ENCODE peak calls at places on chromosomes 6 and 20, in ten cellular contexts. M, I, D, R, C, O, A, Z, J and L are unnamed samples.
A peak's percentile ranks its signal among the peaks of the same experiment; 100 is the strongest.

GRCh38 chr6:79203753-79204253 is 30.7 kb downstream of the HMGN3 start:
- DNase-seq in R (no peak), I (no peak), A (no peak), O (no peak), J (no peak), M (no peak), C (no peak), D (no peak), Z (no peak), L (no peak)

GRCh38 chr6:94511502-94512088 is 1065.7 kb upstream of the MANEA start:
- DNase-seq in A (no peak), I (no peak), Z (no peak), R (no peak), M (no peak), C (peak; percentile 56), J (no peak), D (no peak), O (no peak), L (no peak)

GRCh38 chr6:169959129-169960002 is 207.9 kb downstream of the ERMARD start:
- DNase-seq in I (no peak), C (peak; percentile 82), M (peak; percentile 73), D (peak; percentile 91), J (no peak), A (no peak), Z (peak; percentile 61), R (no peak), O (peak; percentile 76), L (peak; percentile 53)

GRCh38 chr6:111757342-111757741 is 115.9 kb downstream of the FYN start:
- DNase-seq in J (no peak), M (no peak), D (no peak), A (no peak), I (no peak), C (no peak), Z (no peak), R (no peak), O (no peak), L (no peak)

GRCh38 chr20:5001174-5002076 is at the start of gene SLC23A2:
- DNase-seq in A (no peak), O (no peak), M (peak; percentile 51), I (peak; percentile 66), R (no peak), D (no peak), C (peak; percentile 65), Z (peak; percentile 67), J (no peak), L (peak; percentile 61)

GRCh38 chr6:4943716-4944115 is 60.1 kb downstream of the RPP40 start:
- DNase-seq in M (no peak), D (no peak), Z (no peak), J (no peak), A (no peak), I (no peak), O (no peak), C (no peak), R (no peak), L (no peak)

GRCh38 chr6:131597448-131597847 is 24.4 kb downstream of the ARG1 start:
- DNase-seq in M (no peak), R (no peak), Z (no peak), A (peak; percentile 30), O (no peak), C (no peak), D (no peak), I (no peak), J (no peak), L (no peak)

GRCh38 chr20:63092660-63093215 is 86.0 kb upstream of the BHLHE23 start:
- DNase-seq in R (no peak), D (no peak), I (no peak), J (no peak), M (peak; percentile 6), C (peak; percentile 33), O (peak; percentile 70), A (no peak), Z (peak; percentile 12), L (no peak)

GRCh38 chr6:3746119-3746691 is 5.3 kb downstream of the PXDC1 start:
- DNase-seq in J (no peak), D (no peak), A (no peak), Z (peak; percentile 29), M (peak; percentile 16), R (peak; percentile 37), C (no peak), O (peak; percentile 76), I (no peak), L (peak; percentile 25)

GRCh38 chr20:57450419-57450818 is 59.2 kb downstream of the RBM38 start:
- DNase-seq in O (no peak), C (peak; percentile 83), D (no peak), Z (no peak), I (no peak), M (peak; percentile 52), R (peak; percentile 71), A (no peak), J (no peak), L (peak; percentile 51)

GRCh38 chr6:47438481-47439347 is 38.9 kb upstream of the CD2AP start:
- DNase-seq in J (no peak), Z (no peak), O (no peak), R (peak; percentile 51), I (no peak), A (no peak), D (no peak), M (no peak), C (peak; percentile 65), L (no peak)

GRCh38 chr6:157226026-157226639 is 97.2 kb downstream of the TMEM242 start:
- DNase-seq in I (no peak), J (no peak), A (no peak), R (no peak), Z (no peak), O (no peak), C (no peak), M (no peak), D (no peak), L (no peak)

GRCh38 chr6:123926000-123926399 is 122.3 kb downstream of the NKAIN2 start:
- DNase-seq in Z (no peak), J (no peak), I (no peak), C (no peak), O (no peak), D (no peak), M (no peak), R (no peak), A (no peak), L (no peak)

GRCh38 chr6:13445744-13446115 is 41.7 kb downstream of the GFOD1 start:
- DNase-seq in J (no peak), D (no peak), A (no peak), O (no peak), R (no peak), I (no peak), Z (no peak), M (no peak), C (no peak), L (no peak)

GRCh38 chr6:13447949-13448724 is 39.3 kb downstream of the GFOD1 start:
- DNase-seq in I (no peak), A (no peak), D (no peak), O (no peak), Z (no peak), C (no peak), R (no peak), J (no peak), M (no peak), L (no peak)

GRCh38 chr6:13444604-13445003 is 42.8 kb downstream of the GFOD1 start:
- DNase-seq in M (no peak), D (no peak), O (no peak), A (no peak), R (no peak), Z (no peak), J (no peak), C (no peak), I (no peak), L (no peak)

GRCh38 chr6:13445005-13445743 is 42.2 kb downstream of the GFOD1 start:
- DNase-seq in O (no peak), R (no peak), C (peak; percentile 91), I (no peak), J (no peak), D (no peak), A (no peak), Z (peak; percentile 77), M (peak; percentile 89), L (peak; percentile 68)

DNA sequence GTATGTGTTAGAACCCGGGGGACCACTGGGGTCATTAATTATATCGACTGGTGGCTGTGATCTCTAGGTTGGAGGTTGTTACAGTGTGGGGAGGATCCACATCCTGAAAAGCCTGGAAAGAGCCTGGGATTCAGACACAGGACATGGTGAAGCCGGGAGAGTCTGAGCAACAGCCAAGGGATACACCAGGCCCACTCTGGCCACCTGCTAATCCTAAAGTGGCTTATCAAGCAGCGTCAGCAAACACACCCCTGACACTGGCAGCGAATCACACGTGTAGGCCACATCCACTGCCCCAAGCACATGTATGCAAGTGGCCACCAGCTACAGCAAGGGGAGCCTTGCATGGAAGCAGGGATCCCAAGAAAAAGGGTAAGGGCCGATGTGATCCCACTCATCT is 41.0 kb downstream of the GFOD1 start:
- DNase-seq in Z (no peak), D (no peak), J (no peak), A (no peak), O (no peak), I (no peak), M (no peak), R (no peak), C (no peak), L (no peak)
- TF ChIP-seq EP300 in Z (no peak), D (no peak), J (no peak), A (no peak), O (no peak), I (no peak), M (no peak), R (no peak), C (no peak), L (no peak)

DNA sequence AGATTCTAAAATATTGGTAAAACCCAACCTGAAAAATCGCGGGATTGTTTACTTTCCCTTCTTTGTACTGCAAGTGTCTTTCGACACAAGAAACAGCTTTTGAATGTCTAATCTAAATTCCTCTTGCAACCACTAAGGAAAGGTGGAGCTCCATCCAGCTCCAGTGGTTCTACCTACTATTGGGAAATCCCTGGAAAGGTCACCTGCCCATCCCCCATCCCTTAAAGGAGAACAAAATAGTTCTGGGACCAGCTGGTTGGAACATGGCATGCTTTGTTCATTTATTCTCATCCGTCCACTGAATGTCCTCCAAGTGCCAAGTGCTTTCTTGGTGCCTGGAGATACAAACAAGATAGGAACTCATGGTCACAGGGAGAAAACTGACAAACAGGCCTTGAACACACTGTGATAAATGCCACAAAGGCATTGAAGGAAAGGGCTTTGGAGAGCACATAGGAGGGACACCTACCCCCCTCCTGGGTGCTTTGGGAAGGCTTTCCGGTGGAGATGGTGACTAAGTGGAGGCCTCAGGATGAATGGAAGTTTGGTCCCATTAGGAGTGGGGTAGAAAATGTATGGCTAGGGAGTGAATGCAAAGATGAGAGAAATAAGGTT is 2.3 kb upstream of the CITED2 start:
- DNase-seq in C (peak; percentile 86), Z (peak; percentile 58), M (peak; percentile 61), A (peak; percentile 48), J (no peak), I (peak; percentile 8), R (no peak), D (peak; percentile 91), O (no peak), L (peak; percentile 82)
- H3K27ac ChIP-seq in C (peak overlapping the region; percentile 97), Z (no peak overlapping the region), M (peak overlapping the region; percentile 97), A (peak overlapping the region; percentile 93), J (no peak overlapping the region), I (peak overlapping the region; percentile 100), R (no peak overlapping the region), D (peak overlapping the region; percentile 94), O (peak overlapping the region; percentile 94), L (peak overlapping the region; percentile 100)

GRCh38 chr6:36276581-36277536 is 7.0 kb downstream of the PNPLA1 start:
- DNase-seq in Z (no peak), R (no peak), O (no peak), C (no peak), I (no peak), D (no peak), M (no peak), A (no peak), J (no peak), L (no peak)
- TF ChIP-seq EP300 in Z (no peak), R (no peak), O (no peak), C (no peak), I (no peak), D (no peak), M (no peak), A (no peak), J (no peak), L (no peak)

GRCh38 chr6:11495565-11496145 is 41.9 kb upstream of the TMEM170B start:
- DNase-seq in C (no peak), A (no peak), Z (no peak), M (no peak), I (no peak), D (no peak), J (no peak), R (no peak), O (no peak), L (no peak)
- H3K27ac ChIP-seq in C (peak overlapping the region; percentile 21), A (peak overlapping the region; percentile 10), Z (no peak overlapping the region), M (no peak overlapping the region), I (peak overlapping the region; percentile 87), D (no peak overlapping the region), J (no peak overlapping the region), R (peak overlapping the region; percentile 68), O (no peak overlapping the region), L (no peak overlapping the region)